ENCODE peak calls at places on chromosomes 13 and 19, in four cellular contexts. G is Peyer's patch, L is tibial nerve, A is right lobe of liver. E is an unnamed sample.

GRCh38 chr13:92321174-92321573 is 905.4 kb upstream of the GPC6 start:
- DNase-seq in G (no peak), A (no peak), L (no peak), E (no peak)

GRCh38 chr19:2475018-2475701 is 767 bp upstream of the GADD45B start:
- DNase-seq in G (peak; percentile 75), L (peak; percentile 39), A (peak; percentile 67), E (peak; percentile 63)

GRCh38 chr13:72151241-72151640 is 284.2 kb upstream of the DACH1 start:
- DNase-seq in L (no peak), A (no peak), G (no peak), E (no peak)

GRCh38 chr13:102697929-102698648 is 3.2 kb upstream of the METTL21C start:
- DNase-seq in L (no peak), A (no peak), G (no peak), E (no peak)

GRCh38 chr19:46254776-46255175 is 25.2 kb downstream of the IGFL1 start:
- DNase-seq in L (no peak), A (no peak), G (no peak), E (no peak)

GRCh38 chr19:11405846-11406643 is 13.1 kb downstream of the RGL3 start:
- DNase-seq in A (no peak), L (no peak), G (no peak), E (no peak)

GRCh38 chr19:5774921-5775320 is 9.6 kb downstream of the PRR22 start:
- DNase-seq in G (no peak), A (no peak), L (no peak), E (no peak)

GRCh38 chr13:43030548-43030947 is 7.2 kb downstream of the DNAJC15 start:
- DNase-seq in A (no peak), L (no peak), G (no peak), E (no peak)

GRCh38 chr13:93116809-93117208 is 109.8 kb upstream of the GPC6 start:
- DNase-seq in L (no peak), A (no peak), G (no peak), E (no peak)

GRCh38 chr13:91647361-91647970 is 249.0 kb downstream of the GPC5 start:
- DNase-seq in G (no peak), A (no peak), L (no peak), E (no peak)

GRCh38 chr19:18751571-18751970 is 39.5 kb downstream of the COMP start:
- DNase-seq in G (no peak), L (no peak), A (no peak), E (no peak)

GRCh38 chr19:8143041-8143440 is 6.4 kb downstream of the FBN3 start:
- DNase-seq in L (no peak), A (no peak), G (no peak), E (no peak)

GRCh38 chr13:41563501-41564001 is 106.2 kb downstream of the RGCC start:
- DNase-seq in L (no peak), G (no peak), A (no peak), E (no peak)

GRCh38 chr19:47475460-47475859 is 3.8 kb upstream of the SLC8A2 start:
- DNase-seq in L (no peak), A (no peak), G (no peak), E (no peak)

DNA sequence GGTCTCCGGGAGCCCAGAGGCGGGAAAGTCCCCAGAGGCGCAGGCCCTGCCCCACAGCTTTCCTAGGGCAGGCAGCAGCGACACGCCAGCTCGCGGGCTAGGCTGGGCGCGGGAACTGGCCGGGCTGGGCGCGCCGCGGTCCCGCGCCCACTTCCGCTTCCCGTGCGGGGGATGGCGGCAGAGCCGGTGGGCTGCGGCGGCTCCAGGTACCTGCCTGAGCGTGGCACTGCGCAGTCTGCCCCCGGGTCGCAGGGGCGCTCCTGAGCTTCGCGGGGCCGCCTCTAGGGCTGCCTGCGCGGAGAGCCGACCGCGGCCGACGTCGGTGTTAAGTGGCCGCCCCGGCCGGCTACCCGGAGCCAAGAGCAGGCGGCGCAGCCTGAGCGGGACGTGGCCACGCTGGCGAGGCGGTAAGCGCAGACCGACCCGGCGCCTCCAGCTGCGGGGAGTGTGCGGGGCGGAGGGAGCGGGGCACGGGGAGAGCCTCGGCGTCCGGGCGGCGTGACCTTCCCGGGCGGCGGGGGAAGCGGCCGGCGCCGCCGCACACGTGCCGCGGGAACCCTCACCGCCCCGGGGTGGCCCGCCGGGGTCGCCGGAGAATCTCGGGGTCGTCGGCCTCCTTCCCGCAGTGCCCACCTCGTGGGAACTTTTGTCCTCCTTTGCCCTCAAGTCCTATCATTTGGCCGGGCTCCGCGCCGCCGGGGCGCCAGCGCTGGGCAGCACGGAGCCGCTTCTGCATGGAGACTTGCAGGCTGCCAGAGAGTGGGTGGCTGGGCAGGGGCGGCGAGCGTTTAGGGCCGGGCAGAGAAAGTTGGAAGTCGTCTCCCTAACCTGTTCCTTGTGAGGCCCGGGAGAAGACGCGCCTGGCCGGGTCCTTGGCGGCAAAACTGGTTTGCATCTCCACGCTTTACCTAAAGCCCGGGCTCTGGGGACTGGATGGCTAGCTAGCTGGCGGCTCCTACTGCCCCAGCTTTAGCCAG is 31.4 kb upstream of the MPHOSPH8 start:
- DNase-seq in L (no peak), A (peak; percentile 48), G (peak; percentile 61), E (no peak)
- TF ChIP-seq POLR2A in L (no peak), A (no peak), G (no peak), E (no peak)

GRCh38 chr13:99660101-99660500 is 158.8 kb downstream of the TM9SF2 start:
- DNase-seq in A (no peak), G (no peak), L (no peak), E (no peak)
- H3K27ac ChIP-seq in A (no peak overlapping the region), G (no peak overlapping the region), L (no peak overlapping the region), E (no peak overlapping the region)

GRCh38 chr19:39415111-39416046 is 2.9 kb downstream of the PLEKHG2 start:
- DNase-seq in L (no peak), G (no peak), A (no peak), E (peak; percentile 41)
- TF ChIP-seq POLR2A in L (no peak), G (no peak), A (no peak), E (no peak)

DNA sequence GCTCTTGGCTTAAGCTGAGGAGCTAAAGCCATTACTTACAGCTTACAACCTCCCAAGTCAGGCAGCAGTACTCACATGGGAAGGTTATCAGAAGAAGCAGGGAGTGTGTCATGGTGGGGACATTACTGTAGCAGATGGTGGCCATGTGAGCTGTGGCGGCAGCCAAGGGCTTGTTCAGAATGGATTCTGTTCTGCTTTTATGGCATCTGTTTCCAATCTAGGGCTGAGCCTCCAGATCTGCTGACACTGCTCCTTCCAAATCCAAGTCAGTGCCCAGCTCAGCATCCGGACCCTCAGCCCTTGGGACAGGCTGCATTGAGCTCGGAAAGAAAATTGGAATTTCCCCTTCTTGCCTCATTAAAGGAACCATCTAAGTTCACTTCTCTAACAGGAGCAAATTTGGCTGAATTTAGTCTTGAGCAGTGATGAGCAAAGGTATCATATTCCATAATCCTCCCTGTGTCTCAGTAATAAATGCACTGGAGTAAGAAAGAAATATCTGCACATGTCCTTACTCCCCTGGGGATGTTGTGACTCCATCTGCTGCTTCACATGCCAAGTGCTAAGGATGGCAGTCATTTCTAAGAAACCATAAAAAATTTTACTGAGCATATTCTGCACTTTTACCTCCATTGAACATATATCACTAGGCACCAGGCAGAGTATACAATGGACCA is 73.9 kb downstream of the KCTD12 start:
- DNase-seq in L (peak; percentile 55), G (no peak), A (no peak), E (peak; percentile 35)
- H3K27ac ChIP-seq in L (no peak overlapping the region), G (no peak overlapping the region), A (no peak overlapping the region), E (no peak overlapping the region)

E was measured in uterus.